ENCODE peak calls at places on chromosomes 13 and 19, in ten cellular contexts. One of them, this sample, is unnamed.

GRCh38 chr13:32408296-32408998 is 19.5 kb downstream of the N4BP2L1 start:
- DNase-seq in gastrocnemius medialis: no peak
- DNase-seq in body of pancreas: no peak
- DNase-seq in esophagus squamous epithelium: no peak
- DNase-seq in heart right ventricle: no peak
- DNase-seq in H9: no peak
- DNase-seq in A549: no peak
- DNase-seq in uterus: no peak
- DNase-seq in keratinocyte: no peak
- DNase-seq in HCT116: no peak
- DNase-seq in this sample: no peak

GRCh38 chr13:73388586-73388985 is 329.8 kb downstream of the KLF5 start:
- DNase-seq in gastrocnemius medialis: no peak
- DNase-seq in body of pancreas: no peak
- DNase-seq in esophagus squamous epithelium: no peak
- DNase-seq in heart right ventricle: no peak
- DNase-seq in H9: no peak
- DNase-seq in A549: no peak
- DNase-seq in uterus: no peak
- DNase-seq in keratinocyte: no peak
- DNase-seq in HCT116: no peak
- DNase-seq in this sample: no peak

GRCh38 chr13:95536629-95537241 is 15.8 kb upstream of the CLDN10 start:
- DNase-seq in gastrocnemius medialis: no peak
- DNase-seq in body of pancreas: peak; percentile 74
- DNase-seq in esophagus squamous epithelium: no peak
- DNase-seq in heart right ventricle: no peak
- DNase-seq in H9: no peak
- DNase-seq in A549: no peak
- DNase-seq in uterus: no peak
- DNase-seq in keratinocyte: no peak
- DNase-seq in HCT116: peak; percentile 15
- DNase-seq in this sample: no peak

GRCh38 chr19:33720691-33721682 is 75.7 kb upstream of the KCTD15 start:
- DNase-seq in gastrocnemius medialis: no peak
- DNase-seq in body of pancreas: no peak
- DNase-seq in esophagus squamous epithelium: no peak
- DNase-seq in heart right ventricle: no peak
- DNase-seq in H9: no peak
- DNase-seq in A549: no peak
- DNase-seq in uterus: no peak
- DNase-seq in keratinocyte: no peak
- DNase-seq in HCT116: no peak
- DNase-seq in this sample: no peak

GRCh38 chr13:112065521-112065866 is 1.5 kb upstream of the SOX1 start:
- DNase-seq in gastrocnemius medialis: no peak
- DNase-seq in body of pancreas: no peak
- DNase-seq in esophagus squamous epithelium: no peak
- DNase-seq in heart right ventricle: no peak
- DNase-seq in H9: no peak
- DNase-seq in A549: no peak
- DNase-seq in uterus: no peak
- DNase-seq in keratinocyte: no peak
- DNase-seq in HCT116: no peak
- DNase-seq in this sample: no peak

GRCh38 chr19:45506991-45507863 is at the start of gene VASP:
- DNase-seq in gastrocnemius medialis: peak; percentile 84
- DNase-seq in body of pancreas: peak; percentile 93
- DNase-seq in esophagus squamous epithelium: peak; percentile 48
- DNase-seq in heart right ventricle: peak; percentile 89
- DNase-seq in H9: peak; percentile 91
- DNase-seq in A549: peak; percentile 90
- DNase-seq in uterus: peak; percentile 85
- DNase-seq in keratinocyte: no peak
- DNase-seq in HCT116: peak; percentile 81
- DNase-seq in this sample: peak; percentile 96

GRCh38 chr19:4391701-4392543 is 8.4 kb downstream of the SH3GL1 start:
- DNase-seq in gastrocnemius medialis: no peak
- DNase-seq in body of pancreas: no peak
- DNase-seq in esophagus squamous epithelium: no peak
- DNase-seq in heart right ventricle: peak; percentile 70
- DNase-seq in H9: no peak
- DNase-seq in A549: no peak
- DNase-seq in uterus: no peak
- DNase-seq in keratinocyte: no peak
- DNase-seq in HCT116: no peak
- DNase-seq in this sample: peak; percentile 57

GRCh38 chr19:15154002-15154612 is 46.7 kb downstream of the NOTCH3 start:
- DNase-seq in gastrocnemius medialis: no peak
- DNase-seq in body of pancreas: no peak
- DNase-seq in esophagus squamous epithelium: no peak
- DNase-seq in heart right ventricle: no peak
- DNase-seq in H9: peak; percentile 79
- DNase-seq in A549: peak; percentile 36
- DNase-seq in uterus: no peak
- DNase-seq in keratinocyte: no peak
- DNase-seq in HCT116: peak; percentile 37
- DNase-seq in this sample: peak; percentile 57

GRCh38 chr19:15123900-15124299 is 16.7 kb downstream of the SYDE1 start:
- DNase-seq in gastrocnemius medialis: peak; percentile 28
- DNase-seq in body of pancreas: peak; percentile 78
- DNase-seq in esophagus squamous epithelium: no peak
- DNase-seq in heart right ventricle: peak; percentile 84
- DNase-seq in H9: no peak
- DNase-seq in A549: no peak
- DNase-seq in uterus: peak; percentile 37
- DNase-seq in keratinocyte: no peak
- DNase-seq in HCT116: no peak
- DNase-seq in this sample: no peak

GRCh38 chr19:3814648-3815047 is 28.5 kb upstream of the MATK start:
- DNase-seq in gastrocnemius medialis: no peak
- DNase-seq in body of pancreas: no peak
- DNase-seq in esophagus squamous epithelium: no peak
- DNase-seq in heart right ventricle: no peak
- DNase-seq in H9: no peak
- DNase-seq in A549: no peak
- DNase-seq in uterus: no peak
- DNase-seq in keratinocyte: no peak
- DNase-seq in HCT116: no peak
- DNase-seq in this sample: no peak

DNA sequence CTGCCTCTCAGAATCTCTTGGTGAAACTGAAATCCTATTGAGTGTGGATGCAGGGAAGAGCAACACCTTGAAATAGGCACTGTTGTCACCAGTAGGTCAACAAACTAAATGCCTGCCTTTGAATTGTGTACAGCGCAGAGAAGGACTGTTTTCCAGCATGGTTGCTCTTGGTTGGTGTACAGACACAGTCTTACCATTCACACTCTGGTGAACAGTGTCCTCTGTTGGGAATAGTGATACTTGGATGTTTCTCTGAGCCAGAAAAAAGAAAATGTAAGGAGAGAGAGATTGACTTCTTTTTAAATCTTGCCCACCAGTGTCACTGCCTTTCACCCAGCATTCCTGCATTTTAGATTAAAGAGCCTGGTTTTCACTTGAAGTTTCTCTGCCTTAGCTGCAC is 179.7 kb downstream of the STK24 start:
- DNase-seq in gastrocnemius medialis: no peak
- DNase-seq in body of pancreas: no peak
- DNase-seq in esophagus squamous epithelium: no peak
- DNase-seq in heart right ventricle: no peak
- DNase-seq in H9: no peak
- DNase-seq in A549: no peak
- DNase-seq in uterus: no peak
- DNase-seq in keratinocyte: no peak
- DNase-seq in HCT116: no peak
- DNase-seq in this sample: no peak
- TF ChIP-seq CTCF in gastrocnemius medialis: no peak
- TF ChIP-seq CTCF in body of pancreas: peak; percentile 30
- TF ChIP-seq CTCF in esophagus squamous epithelium: no peak
- TF ChIP-seq CTCF in heart right ventricle: no peak
- TF ChIP-seq CTCF in H9: no peak
- TF ChIP-seq CTCF in A549: no peak
- TF ChIP-seq CTCF in uterus: peak; percentile 15
- TF ChIP-seq CTCF in keratinocyte: no peak
- TF ChIP-seq CTCF in HCT116: no peak
- TF ChIP-seq CTCF in this sample: no peak

GRCh38 chr13:27617801-27618411 is 2.4 kb downstream of the LNX2 start:
- DNase-seq in gastrocnemius medialis: no peak
- DNase-seq in body of pancreas: peak; percentile 37
- DNase-seq in esophagus squamous epithelium: no peak
- DNase-seq in heart right ventricle: no peak
- DNase-seq in H9: no peak
- DNase-seq in A549: no peak
- DNase-seq in uterus: no peak
- DNase-seq in keratinocyte: no peak
- DNase-seq in HCT116: no peak
- DNase-seq in this sample: no peak
- H3K27ac ChIP-seq in gastrocnemius medialis: no peak overlapping the region
- H3K27ac ChIP-seq in body of pancreas: peak overlapping the region; percentile 98
- H3K27ac ChIP-seq in esophagus squamous epithelium: peak overlapping the region; percentile 99
- H3K27ac ChIP-seq in heart right ventricle: no peak overlapping the region
- H3K27ac ChIP-seq in H9: no peak overlapping the region
- H3K27ac ChIP-seq in A549: no peak overlapping the region
- H3K27ac ChIP-seq in uterus: no peak overlapping the region
- H3K27ac ChIP-seq in keratinocyte: peak overlapping the region; percentile 99
- H3K27ac ChIP-seq in HCT116: no peak overlapping the region
- H3K27ac ChIP-seq in this sample: no peak overlapping the region

GRCh38 chr13:79056706-79057105 is 349.3 kb downstream of the RBM26 start:
- DNase-seq in gastrocnemius medialis: no peak
- DNase-seq in body of pancreas: no peak
- DNase-seq in esophagus squamous epithelium: no peak
- DNase-seq in heart right ventricle: no peak
- DNase-seq in H9: no peak
- DNase-seq in A549: no peak
- DNase-seq in uterus: no peak
- DNase-seq in keratinocyte: no peak
- DNase-seq in HCT116: no peak
- DNase-seq in this sample: no peak
- TF ChIP-seq CTCF in gastrocnemius medialis: no peak
- TF ChIP-seq CTCF in body of pancreas: no peak
- TF ChIP-seq CTCF in esophagus squamous epithelium: no peak
- TF ChIP-seq CTCF in heart right ventricle: no peak
- TF ChIP-seq CTCF in H9: peak; percentile 64
- TF ChIP-seq CTCF in A549: peak; percentile 10
- TF ChIP-seq CTCF in uterus: no peak
- TF ChIP-seq CTCF in keratinocyte: no peak
- TF ChIP-seq CTCF in HCT116: peak; percentile 52
- TF ChIP-seq CTCF in this sample: no peak

GRCh38 chr19:30677702-30678101 is 305.5 kb downstream of the ZNF536 start:
- DNase-seq in gastrocnemius medialis: no peak
- DNase-seq in body of pancreas: no peak
- DNase-seq in esophagus squamous epithelium: no peak
- DNase-seq in heart right ventricle: no peak
- DNase-seq in H9: no peak
- DNase-seq in A549: no peak
- DNase-seq in uterus: no peak
- DNase-seq in keratinocyte: no peak
- DNase-seq in HCT116: no peak
- DNase-seq in this sample: no peak

GRCh38 chr19:30681162-30681996 is 309.2 kb downstream of the ZNF536 start:
- DNase-seq in gastrocnemius medialis: no peak
- DNase-seq in body of pancreas: no peak
- DNase-seq in esophagus squamous epithelium: no peak
- DNase-seq in heart right ventricle: no peak
- DNase-seq in H9: no peak
- DNase-seq in A549: no peak
- DNase-seq in uterus: no peak
- DNase-seq in keratinocyte: no peak
- DNase-seq in HCT116: no peak
- DNase-seq in this sample: no peak

GRCh38 chr19:30678168-30678567 is 306.0 kb downstream of the ZNF536 start:
- DNase-seq in gastrocnemius medialis: no peak
- DNase-seq in body of pancreas: no peak
- DNase-seq in esophagus squamous epithelium: no peak
- DNase-seq in heart right ventricle: no peak
- DNase-seq in H9: no peak
- DNase-seq in A549: no peak
- DNase-seq in uterus: no peak
- DNase-seq in keratinocyte: no peak
- DNase-seq in HCT116: no peak
- DNase-seq in this sample: no peak

GRCh38 chr19:30679789-30680188 is 307.6 kb downstream of the ZNF536 start:
- DNase-seq in gastrocnemius medialis: no peak
- DNase-seq in body of pancreas: no peak
- DNase-seq in esophagus squamous epithelium: no peak
- DNase-seq in heart right ventricle: no peak
- DNase-seq in H9: no peak
- DNase-seq in A549: no peak
- DNase-seq in uterus: no peak
- DNase-seq in keratinocyte: no peak
- DNase-seq in HCT116: no peak
- DNase-seq in this sample: no peak

GRCh38 chr19:30679286-30679685 is 307.1 kb downstream of the ZNF536 start:
- DNase-seq in gastrocnemius medialis: no peak
- DNase-seq in body of pancreas: no peak
- DNase-seq in esophagus squamous epithelium: no peak
- DNase-seq in heart right ventricle: no peak
- DNase-seq in H9: no peak
- DNase-seq in A549: no peak
- DNase-seq in uterus: no peak
- DNase-seq in keratinocyte: no peak
- DNase-seq in HCT116: no peak
- DNase-seq in this sample: no peak
- H3K27ac ChIP-seq in gastrocnemius medialis: no peak overlapping the region
- H3K27ac ChIP-seq in body of pancreas: no peak overlapping the region
- H3K27ac ChIP-seq in esophagus squamous epithelium: no peak overlapping the region
- H3K27ac ChIP-seq in heart right ventricle: no peak overlapping the region
- H3K27ac ChIP-seq in H9: no peak overlapping the region
- H3K27ac ChIP-seq in A549: no peak overlapping the region
- H3K27ac ChIP-seq in uterus: no peak overlapping the region
- H3K27ac ChIP-seq in keratinocyte: no peak overlapping the region
- H3K27ac ChIP-seq in HCT116: no peak overlapping the region
- H3K27ac ChIP-seq in this sample: no peak overlapping the region

DNA sequence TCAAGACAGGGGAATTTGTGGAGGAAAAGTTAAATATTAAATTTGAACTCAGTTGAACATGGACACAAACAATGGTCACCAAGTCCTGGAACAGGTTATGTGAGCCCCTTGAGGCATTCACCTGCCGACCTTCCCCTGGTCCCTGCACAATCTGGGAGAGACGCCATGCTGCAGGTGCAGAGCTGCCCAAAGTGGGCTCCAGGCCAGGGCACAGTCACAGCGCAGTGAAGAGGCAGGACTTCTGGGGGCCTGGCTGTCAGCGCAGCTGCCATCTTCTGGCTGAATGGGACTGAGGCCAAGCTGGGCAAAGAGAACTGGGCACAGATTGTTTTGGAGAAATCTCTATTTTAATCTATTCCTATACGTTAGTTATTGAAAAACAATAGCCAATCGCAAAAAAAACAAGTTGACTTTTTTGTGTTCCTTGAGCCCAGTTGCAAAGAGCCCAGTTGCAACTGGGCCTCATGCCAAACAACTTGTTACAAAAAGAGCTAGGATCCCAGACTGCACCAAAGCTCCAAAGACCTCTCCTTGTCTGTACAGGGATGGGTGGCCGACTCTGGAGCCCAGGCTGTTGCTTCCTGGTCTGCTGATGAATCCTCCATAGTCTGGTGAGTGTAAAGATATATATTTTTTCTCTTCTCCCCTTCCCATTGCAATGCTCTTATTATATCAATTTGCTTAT is 1.2 kb upstream of the ZNF626 start:
- DNase-seq in gastrocnemius medialis: no peak
- DNase-seq in body of pancreas: no peak
- DNase-seq in esophagus squamous epithelium: no peak
- DNase-seq in heart right ventricle: no peak
- DNase-seq in H9: no peak
- DNase-seq in A549: no peak
- DNase-seq in uterus: no peak
- DNase-seq in keratinocyte: no peak
- DNase-seq in HCT116: no peak
- DNase-seq in this sample: no peak
- TF ChIP-seq CTCF in gastrocnemius medialis: no peak
- TF ChIP-seq CTCF in body of pancreas: no peak
- TF ChIP-seq CTCF in esophagus squamous epithelium: no peak
- TF ChIP-seq CTCF in heart right ventricle: no peak
- TF ChIP-seq CTCF in H9: no peak
- TF ChIP-seq CTCF in A549: no peak
- TF ChIP-seq CTCF in uterus: no peak
- TF ChIP-seq CTCF in keratinocyte: no peak
- TF ChIP-seq CTCF in HCT116: no peak
- TF ChIP-seq CTCF in this sample: no peak

This sample was measured in Peyer's patch.